ENCODE peak calls at places on chromosomes 5 and 9, in four cellular contexts. B, Y, E and J are unnamed samples.

GRCh38 chr5:45694255-45694834 is 1.8 kb downstream of the HCN1 start:
- DNase-seq in B (no peak), Y (no peak), E (no peak), J (no peak)

GRCh38 chr9:92770005-92770995 is 5.7 kb upstream of the BICD2 start:
- DNase-seq in B (peak), Y (no peak), E (no peak), J (no peak)

GRCh38 chr9:74006935-74007334 is 490.2 kb upstream of the RORB start:
- DNase-seq in B (no peak), Y (no peak), E (no peak), J (no peak)

GRCh38 chr9:6845128-6845826 is 87.5 kb downstream of the KDM4C start:
- DNase-seq in B (no peak), Y (no peak), E (no peak), J (no peak)

GRCh38 chr9:136084191-136084944 is 10.7 kb downstream of the NACC2 start:
- DNase-seq in B (no peak), Y (no peak), E (no peak), J (no peak)

GRCh38 chr5:157608972-157609565 is 33.5 kb upstream of the ADAM19 start:
- DNase-seq in B (no peak), Y (no peak), E (no peak), J (no peak)

GRCh38 chr5:92939428-92939827 is 641.6 kb downstream of the NR2F1-AS1 start:
- DNase-seq in B (no peak), Y (no peak), E (no peak), J (no peak)

GRCh38 chr5:5699062-5699461 is 276.6 kb downstream of the ICE1 start:
- DNase-seq in B (no peak), Y (peak), E (no peak), J (no peak)

GRCh38 chr9:81623778-81624177 is 65.6 kb downstream of the TLE1 start:
- DNase-seq in B (no peak), Y (no peak), E (no peak), J (no peak)

GRCh38 chr9:38393128-38393809 is 767 bp downstream of the ALDH1B1 start:
- DNase-seq in B (peak), Y (no peak), E (no peak), J (no peak)

GRCh38 chr5:136192526-136193395 is at the start of gene SMIM32:
- DNase-seq in B (no peak), Y (no peak), E (no peak), J (peak)